ENCODE peak calls at places on chromosomes 4 and X, in seven cellular contexts. F, D, V, H, Z, T and A are unnamed samples.

GRCh38 chr4:125522992-125523391 is 208.2 kb downstream of the FAT4 start:
- DNase-seq in F (no peak), D (no peak), V (no peak), H (no peak), Z (no peak), T (no peak), A (no peak)

GRCh38 chr4:10732235-10732975 is 47.8 kb upstream of the CLNK start:
- DNase-seq in F (no peak), D (no peak), V (no peak), H (no peak), Z (no peak), T (no peak), A (no peak)

GRCh38 chr4:108738307-108738706 is 24.5 kb downstream of the ETNPPL start:
- DNase-seq in F (peak; percentile 3), D (no peak), V (no peak), H (no peak), Z (no peak), T (no peak), A (no peak)

GRCh38 chr4:5051692-5052423 is 578 bp downstream of the STK32B start:
- DNase-seq in F (no peak), D (peak; percentile 48), V (no peak), H (no peak), Z (no peak), T (no peak), A (no peak)

GRCh38 chrX:16839852-16840460 is 30.2 kb downstream of the RBBP7 start:
- DNase-seq in F (peak; percentile 82), D (no peak), V (no peak), H (no peak), Z (no peak), T (no peak), A (no peak)

GRCh38 chrX:39377773-39378172 is 576.5 kb downstream of the MID1IP1 start:
- DNase-seq in F (no peak), D (no peak), V (no peak), H (no peak), Z (no peak), T (no peak), A (no peak)

GRCh38 chr4:23590431-23590830 is 299.4 kb downstream of the PPARGC1A start:
- DNase-seq in F (no peak), D (no peak), V (no peak), H (no peak), Z (no peak), T (no peak), A (no peak)

GRCh38 chr4:7838136-7838782 is 101.4 kb downstream of the AFAP1 start:
- DNase-seq in F (no peak), D (no peak), V (no peak), H (no peak), Z (no peak), T (no peak), A (no peak)

GRCh38 chrX:58025979-58026378 is 115.7 kb upstream of the ZXDA start:
- DNase-seq in F (no peak), D (no peak), V (no peak), H (no peak), Z (peak; percentile 5), T (peak; percentile 1), A (peak; percentile 11)

GRCh38 chr4:170465434-170465833 is 375.7 kb upstream of the AADAT start:
- DNase-seq in F (no peak), D (no peak), V (no peak), H (no peak), Z (no peak), T (no peak), A (no peak)

GRCh38 chr4:99411041-99411440 is 24.1 kb downstream of the ADH7 start:
- DNase-seq in F (no peak), D (no peak), V (no peak), H (no peak), Z (no peak), T (no peak), A (no peak)

GRCh38 chrX:50971390-50971789 is 60.9 kb downstream of the BMP15 start:
- DNase-seq in F (peak; percentile 10), D (no peak), V (no peak), H (no peak), Z (no peak), T (no peak), A (no peak)

GRCh38 chrX:28880136-28880535 is 292.9 kb downstream of the IL1RAPL1 start:
- DNase-seq in F (no peak), D (peak; percentile 56), V (no peak), H (no peak), Z (no peak), T (no peak), A (no peak)

GRCh38 chr4:177033632-177034031 is 240.9 kb upstream of the VEGFC start:
- DNase-seq in F (no peak), D (no peak), V (no peak), H (no peak), Z (no peak), T (no peak), A (no peak)

GRCh38 chr4:71241467-71242401 is 97.1 kb upstream of the SLC4A4 start:
- DNase-seq in F (no peak), D (peak; percentile 19), V (no peak), H (no peak), Z (no peak), T (no peak), A (no peak)

GRCh38 chr4:5924466-5925125 is 31.7 kb upstream of the CRMP1 start:
- DNase-seq in F (no peak), D (peak; percentile 79), V (no peak), H (no peak), Z (no peak), T (no peak), A (no peak)